ENCODE peak calls at places on chromosomes 6 and 20, in eight cellular contexts. D is sciatic nerve; M is BE2C; K is activated naive CD4-positive, alpha-beta T cell treated with Interleukin-2 at 50 U/mL for 16 hours; J is Calu3; A is heart right ventricle; N is NCI-H460; S is DMS53. W is an unnamed sample.

GRCh38 chr20:57654363-57654997 is 34.3 kb upstream of the ZBP1 start:
- DNase-seq in D (peak; percentile 64), M (peak; percentile 60), K (peak; percentile 60), J (peak; percentile 69), A (no peak), N (peak; percentile 53), S (peak; percentile 34), W (peak; percentile 58)

GRCh38 chr6:127215931-127216330 is 50.7 kb upstream of the RNF146 start:
- DNase-seq in D (no peak), M (no peak), K (no peak), J (no peak), A (no peak), N (no peak), S (no peak), W (no peak)

GRCh38 chr6:90484903-90485302 is 102.0 kb downstream of the MAP3K7 start:
- DNase-seq in D (no peak), M (no peak), K (no peak), J (no peak), A (no peak), N (no peak), S (no peak), W (no peak)

GRCh38 chr20:56393133-56393472 is 658 bp downstream of the CSTF1 start:
- DNase-seq in D (no peak), M (no peak), K (no peak), J (no peak), A (no peak), N (no peak), S (peak; percentile 53), W (no peak)

GRCh38 chr6:157648561-157648960 is 174.5 kb upstream of the SNX9 start:
- DNase-seq in D (no peak), M (no peak), K (no peak), J (no peak), A (no peak), N (no peak), S (no peak), W (no peak)

GRCh38 chr6:109579361-109579760 is 96.3 kb upstream of the ZBTB24 start:
- DNase-seq in D (no peak), M (no peak), K (no peak), J (no peak), A (no peak), N (no peak), S (no peak), W (no peak)

GRCh38 chr20:59122377-59122932 is 41.2 kb upstream of the ZNF831 start:
- DNase-seq in D (no peak), M (no peak), K (peak; percentile 20), J (no peak), A (no peak), N (no peak), S (no peak), W (no peak)

GRCh38 chr6:98769546-98769945 is 64.8 kb upstream of the POU3F2 start:
- DNase-seq in D (no peak), M (peak; percentile 18), K (no peak), J (peak; percentile 64), A (no peak), N (peak; percentile 8), S (peak; percentile 74), W (no peak)

GRCh38 chr20:49420292-49420691 is 62.2 kb downstream of the KCNB1 start:
- DNase-seq in D (no peak), M (no peak), K (no peak), J (no peak), A (no peak), N (no peak), S (no peak), W (no peak)

GRCh38 chr6:14732845-14733757 is 512.8 kb upstream of the JARID2 start:
- DNase-seq in D (no peak), M (no peak), K (peak; percentile 70), J (no peak), A (no peak), N (no peak), S (peak; percentile 48), W (no peak)

GRCh38 chr20:2872304-2873009 is 824 bp upstream of the PTPRA start:
- DNase-seq in D (peak; percentile 80), M (peak; percentile 44), K (peak; percentile 78), J (peak; percentile 67), A (peak; percentile 63), N (peak; percentile 51), S (peak; percentile 87), W (peak; percentile 72)

GRCh38 chr6:158219229-158219628 is 51.1 kb downstream of the GTF2H5 start:
- DNase-seq in D (no peak), M (no peak), K (no peak), J (peak; percentile 30), A (no peak), N (no peak), S (peak; percentile 46), W (no peak)

GRCh38 chr20:59625214-59625922 is 21.0 kb downstream of the PHACTR3 start:
- DNase-seq in D (no peak), M (no peak), K (no peak), J (no peak), A (no peak), N (no peak), S (no peak), W (no peak)

GRCh38 chr20:38073307-38074010 is 39.9 kb downstream of the RPRD1B start:
- DNase-seq in D (no peak), M (no peak), K (no peak), J (peak; percentile 77), A (peak; percentile 30), N (peak; percentile 28), S (peak; percentile 70), W (no peak)

GRCh38 chr6:116572162-116572561 is 858 bp downstream of the RWDD1 start:
- DNase-seq in D (no peak), M (peak; percentile 34), K (no peak), J (no peak), A (no peak), N (no peak), S (peak; percentile 46), W (no peak)

GRCh38 chr6:100202417-100203194 is 208.6 kb upstream of the MCHR2 start:
- DNase-seq in D (no peak), M (no peak), K (no peak), J (peak; percentile 43), A (no peak), N (peak; percentile 43), S (peak; percentile 3), W (no peak)

GRCh38 chr6:25454141-25454540 is 175.0 kb downstream of the CARMIL1 start:
- DNase-seq in D (no peak), M (no peak), K (no peak), J (no peak), A (no peak), N (no peak), S (no peak), W (no peak)

GRCh38 chr20:63023071-63023835 is 16.5 kb upstream of the BHLHE23 start:
- DNase-seq in D (no peak), M (peak; percentile 9), K (no peak), J (no peak), A (no peak), N (no peak), S (no peak), W (peak; percentile 15)

GRCh38 chr6:30570263-30570662 is 979 bp upstream of the ABCF1 start:
- DNase-seq in D (no peak), M (no peak), K (no peak), J (no peak), A (no peak), N (no peak), S (peak; percentile 43), W (no peak)

GRCh38 chr20:1526896-1527295 is 30.6 kb downstream of the SIRPD start:
- DNase-seq in D (no peak), M (no peak), K (no peak), J (no peak), A (no peak), N (no peak), S (peak; percentile 7), W (no peak)

GRCh38 chr6:105276374-105276773 is 96.6 kb upstream of the POPDC3 start:
- DNase-seq in D (no peak), M (no peak), K (no peak), J (no peak), A (no peak), N (no peak), S (no peak), W (no peak)

GRCh38 chr20:14178952-14179351 is 158.5 kb downstream of the FLRT3 start:
- DNase-seq in D (no peak), M (no peak), K (no peak), J (no peak), A (no peak), N (no peak), S (no peak), W (no peak)

GRCh38 chr6:132362318-132363185 is 38.7 kb downstream of the MOXD1 start:
- DNase-seq in D (no peak), M (no peak), K (no peak), J (no peak), A (no peak), N (no peak), S (no peak), W (no peak)

GRCh38 chr20:51447765-51448148 is 94.8 kb downstream of the NFATC2 start:
- DNase-seq in D (no peak), M (no peak), K (no peak), J (no peak), A (no peak), N (no peak), S (no peak), W (no peak)

GRCh38 chr20:64110411-64111068 is 3.2 kb upstream of the NPBWR2 start:
- DNase-seq in D (no peak), M (no peak), K (no peak), J (no peak), A (no peak), N (no peak), S (no peak), W (peak; percentile 14)

GRCh38 chr6:158086706-158087518 is 81.2 kb downstream of the SERAC1 start:
- DNase-seq in D (peak; percentile 71), M (no peak), K (no peak), J (no peak), A (peak; percentile 44), N (no peak), S (no peak), W (no peak)

GRCh38 chr6:81865712-81866111 is 113.2 kb upstream of the TENT5A start:
- DNase-seq in D (no peak), M (no peak), K (no peak), J (no peak), A (no peak), N (peak; percentile 14), S (peak; percentile 86), W (no peak)

GRCh38 chr6:16690244-16691142 is 70.8 kb downstream of the ATXN1 start:
- DNase-seq in D (no peak), M (no peak), K (peak; percentile 70), J (no peak), A (no peak), N (no peak), S (no peak), W (no peak)

GRCh38 chr6:90493332-90493731 is 93.5 kb downstream of the MAP3K7 start:
- DNase-seq in D (no peak), M (no peak), K (no peak), J (no peak), A (no peak), N (no peak), S (no peak), W (no peak)